ENCODE peak calls at places on chromosome 22, in eight cellular contexts. W is suprapubic skin; P is CD8-positive, alpha-beta memory T cell; M is astrocyte; Z is left ventricle myocardium inferior; O is trophoblast cell; H is cardiac muscle cell; T is Panc1. N is an unnamed sample. For H3K36me3 and H3K4me1, the result is how much of the 10 kb centered on the place peaks cover.

GRCh38 chr22:28674121-28674563 is 5.5 kb downstream of the TTC28 start:
- DNase-seq in W (no peak), P (peak), M (peak), Z (no peak), O (no peak), H (no peak), T (no peak), N (no peak)

GRCh38 chr22:28788601-28789000 is 11.8 kb downstream of the XBP1 start:
- DNase-seq in W (no peak), P (no peak), M (no peak), Z (no peak), O (no peak), H (no peak), T (no peak), N (no peak)

GRCh38 chr22:39142088-39142667 is 10.3 kb downstream of the CBX7 start:
- DNase-seq in W (no peak), P (no peak), M (no peak), Z (no peak), O (no peak), H (no peak), T (no peak), N (no peak)

GRCh38 chr22:36478966-36479365 is 2.5 kb downstream of the TXN2 start:
- DNase-seq in W (no peak), P (no peak), M (no peak), Z (no peak), O (no peak), H (no peak), T (no peak), N (no peak)

GRCh38 chr22:36156119-36156514 is 4.4 kb downstream of the APOL3 start:
- DNase-seq in W (no peak), P (no peak), M (no peak), Z (no peak), O (no peak), H (no peak), T (no peak), N (no peak)

GRCh38 chr22:45886502-45886901 is 90.5 kb downstream of the WNT7B start:
- DNase-seq in W (no peak), P (no peak), M (no peak), Z (peak), O (no peak), H (no peak), T (no peak), N (no peak)

GRCh38 chr22:26362471-26362870 is 66.6 kb upstream of the ASPHD2 start:
- DNase-seq in W (no peak), P (no peak), M (peak), Z (no peak), O (no peak), H (no peak), T (no peak), N (no peak)

GRCh38 chr22:38982008-38982927 is at the start of gene APOBEC3B:
- DNase-seq in W (peak), P (peak), M (peak), Z (peak), O (peak), H (peak), T (peak), N (no peak)

GRCh38 chr22:43118024-43118849 is 7.7 kb downstream of the BIK start:
- DNase-seq in W (no peak), P (no peak), M (no peak), Z (no peak), O (no peak), H (no peak), T (no peak), N (no peak)

GRCh38 chr22:23269441-23270211 is 89.3 kb downstream of the BCR start:
- DNase-seq in W (no peak), P (no peak), M (no peak), Z (no peak), O (no peak), H (peak), T (no peak), N (peak)

GRCh38 chr22:45240810-45241631 is at the start of gene KIAA0930:
- DNase-seq in W (peak), P (peak), M (no peak), Z (peak), O (peak), H (peak), T (no peak), N (no peak)

GRCh38 chr22:44709881-44710400 is 7.9 kb downstream of the PRR5 start:
- DNase-seq in W (no peak), P (peak), M (no peak), Z (no peak), O (no peak), H (no peak), T (no peak), N (no peak)

GRCh38 chr22:28772633-28773460 is at the start of gene CCDC117:
- DNase-seq in W (peak), P (peak), M (peak), Z (peak), O (peak), H (peak), T (no peak), N (peak)

GRCh38 chr22:33909075-33909458 is 11.2 kb downstream of the LARGE1 start:
- DNase-seq in W (no peak), P (no peak), M (peak), Z (no peak), O (peak), H (no peak), T (no peak), N (no peak)

GRCh38 chr22:42399315-42400271 is 32.6 kb downstream of the NFAM1 start:
- DNase-seq in W (no peak), P (no peak), M (peak), Z (peak), O (no peak), H (peak), T (no peak), N (no peak)

GRCh38 chr22:27152033-27152432 is 494.6 kb downstream of the MIAT start:
- DNase-seq in W (no peak), P (no peak), M (no peak), Z (no peak), O (peak), H (no peak), T (no peak), N (no peak)

GRCh38 chr22:46425011-46425410 is 89.5 kb downstream of the TRMU start:
- DNase-seq in W (no peak), P (no peak), M (peak), Z (no peak), O (peak), H (no peak), T (no peak), N (no peak)

GRCh38 chr22:43313497-43314474 is 29.4 kb downstream of the SCUBE1 start:
- DNase-seq in W (no peak), P (no peak), M (no peak), Z (peak), O (peak), H (peak), T (no peak), N (no peak)

GRCh38 chr22:44365196-44365802 is 52.5 kb upstream of the SHISAL1 start:
- DNase-seq in W (no peak), P (no peak), M (peak), Z (no peak), O (peak), H (no peak), T (no peak), N (no peak)

GRCh38 chr22:20937794-20938148 is 20.6 kb downstream of the CRKL start:
- DNase-seq in W (no peak), P (no peak), M (no peak), Z (no peak), O (peak), H (no peak), T (no peak), N (no peak)

GRCh38 chr22:33210129-33210784 is 152.1 kb upstream of the SYN3 start:
- DNase-seq in W (no peak), P (no peak), M (no peak), Z (no peak), O (peak), H (peak), T (no peak), N (peak)

GRCh38 chr22:26563022-26563421 is 26.9 kb downstream of the TPST2 start:
- DNase-seq in W (no peak), P (no peak), M (no peak), Z (no peak), O (no peak), H (no peak), T (no peak), N (no peak)

GRCh38 chr22:31637938-31638618 is 23.9 kb downstream of the PISD start:
- DNase-seq in W (no peak), P (no peak), M (no peak), Z (peak), O (peak), H (no peak), T (no peak), N (no peak)

GRCh38 chr22:33036881-33037280 is 21.3 kb downstream of the SYN3 start:
- DNase-seq in W (no peak), P (no peak), M (no peak), Z (no peak), O (no peak), H (no peak), T (no peak), N (no peak)

GRCh38 chr22:29069476-29069875 is 3.4 kb upstream of the KREMEN1 start:
- DNase-seq in W (no peak), P (no peak), M (no peak), Z (no peak), O (no peak), H (peak), T (no peak), N (no peak)

GRCh38 chr22:19527861-19528417 is 3.7 kb upstream of the CLDN5 start:
- DNase-seq in W (peak), P (no peak), M (peak), Z (no peak), O (no peak), H (no peak), T (no peak), N (no peak)

GRCh38 chr22:39306456-39307361 is 12.7 kb downstream of the RPL3 start:
- DNase-seq in W (no peak), P (peak), M (no peak), Z (no peak), O (peak), H (peak), T (no peak), N (no peak)

GRCh38 chr22:31604137-31604705 is 57.8 kb downstream of the PISD start:
- DNase-seq in W (no peak), P (no peak), M (no peak), Z (no peak), O (no peak), H (no peak), T (no peak), N (no peak)

GRCh38 chr22:20750461-20751184 is 23.3 kb upstream of the SERPIND1 start:
- DNase-seq in W (no peak), P (no peak), M (peak), Z (peak), O (peak), H (peak), T (no peak), N (no peak)

GRCh38 chr22:19872779-19873137 is 18.1 kb upstream of the GNB1L start:
- DNase-seq in W (peak), P (no peak), M (no peak), Z (no peak), O (no peak), H (no peak), T (no peak), N (no peak)

GRCh38 chr22:28799834-28800307 is 498 bp downstream of the XBP1 start:
- DNase-seq in W (peak), P (peak), M (peak), Z (peak), O (peak), H (peak), T (no peak), N (no peak)

GRCh38 chr22:19213496-19214473 is 35.2 kb upstream of the SLC25A1 start:
- DNase-seq in W (peak), P (no peak), M (no peak), Z (no peak), O (peak), H (no peak), T (no peak), N (peak)

GRCh38 chr22:28381427-28382167 is 298.0 kb downstream of the TTC28 start:
- DNase-seq in W (no peak), P (no peak), M (peak), Z (no peak), O (no peak), H (no peak), T (no peak), N (no peak)

GRCh38 chr22:48974443-48975251 is 853.0 kb downstream of the BRD1 start:
- DNase-seq in W (no peak), P (no peak), M (no peak), Z (no peak), O (no peak), H (no peak), T (no peak), N (no peak)

GRCh38 chr22:25488244-25489020 is 76.0 kb upstream of the GRK3 start:
- DNase-seq in W (no peak), P (no peak), M (peak), Z (peak), O (no peak), H (peak), T (peak), N (no peak)

GRCh38 chr22:49536571-49537131 is 291.0 kb downstream of the BRD1 start:
- DNase-seq in W (peak), P (no peak), M (no peak), Z (no peak), O (no peak), H (no peak), T (no peak), N (no peak)

GRCh38 chr22:50418624-50419023 is 56.2 kb downstream of the SBF1 start:
- DNase-seq in W (no peak), P (no peak), M (no peak), Z (no peak), O (no peak), H (no peak), T (no peak), N (no peak)

GRCh38 chr22:37860796-37861421 is 11.7 kb downstream of the EIF3L start:
- DNase-seq in W (no peak), P (no peak), M (no peak), Z (no peak), O (no peak), H (no peak), T (no peak), N (no peak)

GRCh38 chr22:27877501-27877900 is 41.6 kb downstream of the PITPNB start:
- DNase-seq in W (no peak), P (no peak), M (no peak), Z (no peak), O (no peak), H (no peak), T (no peak), N (no peak)

GRCh38 chr22:28716686-28717085 is 24.9 kb downstream of the CHEK2 start:
- DNase-seq in W (no peak), P (no peak), M (peak), Z (no peak), O (no peak), H (no peak), T (no peak), N (no peak)

DNA sequence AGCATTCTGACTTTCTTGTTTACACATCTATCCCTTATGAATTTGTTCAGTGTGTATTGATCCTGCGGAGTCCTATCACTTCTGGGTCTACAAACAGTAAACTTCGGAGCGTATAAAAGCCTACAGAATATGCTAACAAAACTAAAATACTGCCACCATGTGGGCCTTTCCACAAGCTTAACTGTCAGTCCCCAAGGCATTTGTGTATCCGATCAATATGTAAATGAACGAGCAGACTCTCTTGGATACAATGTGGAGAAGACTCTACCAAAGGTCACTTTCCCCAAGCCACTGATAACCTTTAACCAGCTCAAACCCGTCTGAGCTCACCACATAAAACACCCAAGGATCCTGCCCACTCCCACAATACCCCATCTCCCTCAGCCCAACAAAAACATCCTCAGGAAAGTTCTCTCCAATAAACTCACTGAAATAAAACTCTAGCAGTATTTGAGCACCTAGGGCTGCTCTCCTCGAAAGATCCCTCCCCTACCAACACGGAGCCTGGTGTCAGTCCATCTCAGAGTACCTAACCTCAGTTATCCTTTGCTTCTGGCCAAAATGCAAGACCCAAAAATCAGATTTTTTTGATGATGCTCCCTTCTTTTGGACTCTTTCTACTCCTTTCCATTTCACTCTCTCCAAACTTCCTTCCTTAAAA is 17.8 kb downstream of the ADA2 start:
- DNase-seq in W (no peak), P (no peak), M (no peak), Z (no peak), O (peak), H (peak), T (no peak), N (peak)
- H3K4me3 ChIP-seq in W (no peak), P (no peak), M (no peak), Z (no peak), O (no peak), H (no peak), T (no peak), N (no peak)

GRCh38 chr22:40417881-40418280 is 47.5 kb downstream of the SGSM3 start:
- DNase-seq in W (no peak), P (no peak), M (no peak), Z (peak), O (no peak), H (no peak), T (no peak), N (no peak)
- H3K36me3 ChIP-seq in W (half or more), P (under half), M (under half), Z (half or more), O (half or more), H (under half), T (under half), N (under half)

GRCh38 chr22:35033635-35034296 is 32.2 kb upstream of the ISX start:
- DNase-seq in W (peak), P (no peak), M (no peak), Z (no peak), O (no peak), H (no peak), T (no peak), N (no peak)

GRCh38 chr22:35032571-35032970 is 33.4 kb upstream of the ISX start:
- DNase-seq in W (no peak), P (no peak), M (no peak), Z (no peak), O (no peak), H (no peak), T (no peak), N (no peak)

GRCh38 chr22:35037089-35037488 is 28.9 kb upstream of the ISX start:
- DNase-seq in W (no peak), P (no peak), M (no peak), Z (no peak), O (no peak), H (peak), T (no peak), N (no peak)

GRCh38 chr22:35039625-35040024 is 26.3 kb upstream of the ISX start:
- DNase-seq in W (no peak), P (no peak), M (no peak), Z (no peak), O (no peak), H (peak), T (no peak), N (no peak)

GRCh38 chr22:35034963-35035362 is 31.0 kb upstream of the ISX start:
- DNase-seq in W (no peak), P (no peak), M (no peak), Z (no peak), O (no peak), H (no peak), T (no peak), N (no peak)
- H3K4me1 ChIP-seq in W (under half), P (under half), M (under half), Z (under half), O (under half), H (under half), T (under half), N (under half)

DNA sequence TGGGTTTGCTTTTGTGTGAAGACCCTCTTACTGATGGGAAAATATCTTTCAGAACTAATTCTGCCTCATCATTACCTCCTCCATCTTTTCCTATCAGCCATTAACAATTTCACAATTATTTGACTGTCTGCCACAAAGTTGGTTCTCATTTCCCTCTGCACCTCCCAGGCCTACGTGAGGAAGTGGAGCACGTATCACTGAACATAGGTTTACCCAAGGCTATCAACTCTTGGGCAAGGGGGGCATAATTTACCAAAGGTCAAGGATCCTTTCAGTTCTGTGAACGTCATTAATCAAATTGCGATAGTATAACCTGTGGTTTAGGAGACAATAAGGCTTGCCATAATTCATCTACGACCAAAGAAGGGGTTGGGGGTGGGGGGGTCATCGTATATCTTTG is 60.0 kb downstream of the LIF start:
- DNase-seq in W (no peak), P (no peak), M (no peak), Z (no peak), O (no peak), H (no peak), T (no peak), N (no peak)
- H3K4me3 ChIP-seq in W (no peak), P (no peak), M (no peak), Z (no peak), O (no peak), H (no peak), T (no peak), N (no peak)